ENCODE peak calls at places on chromosomes 7 and 10, in eight cellular contexts. B is CD8-positive, alpha-beta T cell; S is sigmoid colon; D is progenitor cell of endocrine pancreas; C is tibial artery; F is activated B cell treated with CpG ODN at 0.5 μM for 24 hours; O is endothelial cell of umbilical vein; T is chondrocyte. E is an unnamed sample.

GRCh38 chr7:96995406-96996110 is 9.8 kb upstream of the DLX6 start:
- DNase-seq in F (no peak), T (no peak), C (no peak), B (no peak), D (no peak), O (no peak), S (no peak), E (no peak)

GRCh38 chr7:51325937-51326336 is 9.3 kb upstream of the COBL start:
- DNase-seq in B (no peak), O (no peak), F (no peak), D (no peak), C (no peak), S (no peak), T (no peak), E (no peak)

GRCh38 chr7:816751-817671 is 15.3 kb upstream of the SUN1 start:
- DNase-seq in D (peak), F (peak), T (peak), C (no peak), O (peak), S (peak), B (peak), E (no peak)

GRCh38 chr10:34109952-34110702 is 705.0 kb downstream of the PARD3 start:
- DNase-seq in B (no peak), O (no peak), S (no peak), T (no peak), C (no peak), F (no peak), D (no peak), E (no peak)

GRCh38 chr7:115471891-115472290 is 550.0 kb downstream of the MDFIC start:
- DNase-seq in D (no peak), O (no peak), S (no peak), F (no peak), T (no peak), C (no peak), B (no peak), E (no peak)

GRCh38 chr7:17033245-17033644 is 151.5 kb upstream of the AGR3 start:
- DNase-seq in D (no peak), B (no peak), S (no peak), T (no peak), C (no peak), F (no peak), O (no peak), E (no peak)

GRCh38 chr7:63030061-63030460 is 968.6 kb upstream of the ZNF722 start:
- DNase-seq in O (no peak), T (peak), S (no peak), B (no peak), D (no peak), C (no peak), F (no peak), E (no peak)

GRCh38 chr7:50988465-50988864 is 205.8 kb upstream of the GRB10 start:
- DNase-seq in S (no peak), C (no peak), D (no peak), T (no peak), O (no peak), B (no peak), F (no peak), E (no peak)

GRCh38 chr7:13903997-13904396 is 85.5 kb downstream of the ETV1 start:
- DNase-seq in O (no peak), B (no peak), F (no peak), D (no peak), C (no peak), T (no peak), S (no peak), E (no peak)

GRCh38 chr10:116521424-116522305 is 24.1 kb upstream of the PNLIP start:
- DNase-seq in O (peak), C (no peak), D (peak), S (no peak), F (no peak), T (no peak), B (no peak), E (no peak)

GRCh38 chr10:78532480-78533046 is 498.9 kb downstream of the RPS24 start:
- DNase-seq in O (no peak), S (no peak), D (no peak), F (no peak), T (no peak), C (no peak), B (no peak), E (no peak)

GRCh38 chr7:42002654-42003053 is 234.4 kb downstream of the GLI3 start:
- DNase-seq in B (no peak), O (no peak), F (no peak), C (no peak), D (no peak), T (no peak), S (no peak), E (no peak)

GRCh38 chr10:3757250-3757637 is 27.8 kb downstream of the KLF6 start:
- DNase-seq in C (no peak), S (no peak), F (no peak), O (no peak), T (no peak), D (no peak), B (no peak), E (no peak)

GRCh38 chr7:117871778-117872538 is 1.3 kb downstream of the CTTNBP2 start:
- DNase-seq in B (peak), D (peak), C (peak), F (no peak), S (peak), O (no peak), T (no peak), E (no peak)

GRCh38 chr7:42645906-42646305 is 266.0 kb downstream of the C7orf25 start:
- DNase-seq in D (no peak), B (no peak), O (no peak), T (no peak), C (no peak), S (no peak), F (no peak), E (no peak)

GRCh38 chr7:142603870-142604448 is 145.3 kb upstream of the PRSS1 start:
- DNase-seq in B (peak), D (peak), S (no peak), C (no peak), T (no peak), F (no peak), O (peak), E (no peak)

GRCh38 chr7:51062222-51062987 is 254.2 kb downstream of the COBL start:
- DNase-seq in F (no peak), D (no peak), O (no peak), C (no peak), T (no peak), B (no peak), S (no peak), E (no peak)

GRCh38 chr7:149865437-149865836 is 8.3 kb upstream of the ATP6V0E2 start:
- DNase-seq in O (peak), B (peak), D (no peak), F (no peak), C (no peak), T (no peak), S (no peak), E (no peak)

GRCh38 chr7:158529181-158530096 is 58.2 kb downstream of the PTPRN2 start:
- DNase-seq in D (no peak), S (no peak), O (no peak), B (no peak), T (no peak), C (no peak), F (no peak), E (no peak)

GRCh38 chr10:18687195-18687594 is 28.0 kb downstream of the ARL5B start:
- DNase-seq in B (no peak), O (no peak), F (no peak), D (no peak), T (no peak), S (no peak), C (no peak), E (no peak)

GRCh38 chr7:30135551-30136271 is 925 bp downstream of the MTURN start:
- DNase-seq in B (peak), S (peak), T (no peak), C (peak), O (peak), D (peak), F (peak), E (no peak)

GRCh38 chr10:122445904-122446303 is 8.5 kb upstream of the ARMS2 start:
- DNase-seq in B (no peak), S (no peak), O (no peak), F (no peak), C (no peak), T (no peak), D (no peak), E (no peak)

GRCh38 chr10:1726861-1727260 is 10.5 kb downstream of the ADARB2 start:
- DNase-seq in T (no peak), O (no peak), F (no peak), D (no peak), B (no peak), S (no peak), C (no peak), E (no peak)

GRCh38 chr7:22485189-22485588 is 14.8 kb downstream of the STEAP1B start:
- DNase-seq in B (no peak), C (no peak), O (peak), F (no peak), D (no peak), T (no peak), S (no peak), E (no peak)

GRCh38 chr10:48493083-48493871 is 111.6 kb downstream of the ARHGAP22 start:
- DNase-seq in D (no peak), B (no peak), F (peak), O (no peak), T (peak), C (peak), S (no peak), E (no peak)

GRCh38 chr10:133393401-133394063 is 425 bp upstream of the MTG1 start:
- DNase-seq in B (no peak), C (no peak), T (no peak), O (no peak), F (no peak), S (peak), D (no peak), E (peak)

GRCh38 chr10:131618587-131619267 is 282.1 kb upstream of the PPP2R2D start:
- DNase-seq in O (no peak), F (no peak), C (peak), D (no peak), S (no peak), B (no peak), T (peak), E (no peak)

GRCh38 chr10:15106352-15107013 is 9.3 kb downstream of the RPP38 start:
- DNase-seq in T (no peak), B (peak), C (peak), F (peak), D (peak), O (peak), S (no peak), E (peak)

GRCh38 chr7:130345725-130346124 is 1.1 kb downstream of the CPA5 start:
- DNase-seq in S (no peak), B (no peak), O (no peak), F (no peak), C (no peak), D (no peak), T (no peak), E (no peak)

GRCh38 chr7:11557627-11558026 is 274.4 kb downstream of the THSD7A start:
- DNase-seq in O (peak), T (no peak), S (no peak), F (no peak), C (peak), B (no peak), D (no peak), E (no peak)

GRCh38 chr7:17599733-17600685 is 301.6 kb downstream of the AHR start:
- DNase-seq in F (no peak), T (no peak), B (no peak), C (no peak), D (no peak), O (peak), S (no peak), E (no peak)

GRCh38 chr10:30436200-30436599 is 2.2 kb downstream of the MAP3K8 start:
- DNase-seq in B (no peak), F (no peak), S (peak), D (no peak), O (peak), C (no peak), T (no peak), E (no peak)

GRCh38 chr7:111192614-111193053 is 101.7 kb downstream of the LRRN3 start:
- DNase-seq in D (no peak), F (no peak), B (no peak), T (no peak), C (no peak), O (no peak), S (no peak), E (no peak)

GRCh38 chr10:19730071-19730470 is 86.2 kb upstream of the PLXDC2 start:
- DNase-seq in C (no peak), D (no peak), B (no peak), S (no peak), O (no peak), T (no peak), F (no peak), E (no peak)

GRCh38 chr7:133723044-133723443 is 404.1 kb upstream of the LRGUK start:
- DNase-seq in T (no peak), D (no peak), C (no peak), B (no peak), S (no peak), O (no peak), F (no peak), E (no peak)
- TF ChIP-seq CTCF in T (no peak), D (no peak), C (no peak), B (no peak), S (no peak), O (no peak), F (no peak), E (no peak)

GRCh38 chr7:105325225-105325904 is 63.4 kb downstream of the SRPK2 start:
- DNase-seq in C (no peak), T (no peak), D (no peak), F (no peak), B (no peak), S (no peak), O (no peak), E (no peak)
- TF ChIP-seq CTCF in C (no peak), T (no peak), D (no peak), F (no peak), B (no peak), S (no peak), O (no peak), E (no peak)

GRCh38 chr7:100044719-100045118 is 4.9 kb upstream of the ZSCAN21 start:
- DNase-seq in S (no peak), O (no peak), F (no peak), D (no peak), T (no peak), C (no peak), B (no peak), E (no peak)

GRCh38 chr7:100053201-100053600 is 3.6 kb downstream of the ZSCAN21 start:
- DNase-seq in O (peak), D (no peak), T (no peak), S (peak), F (no peak), B (peak), C (no peak), E (peak)

GRCh38 chr7:100048680-100049079 is 894 bp upstream of the ZSCAN21 start:
- DNase-seq in T (no peak), C (no peak), D (no peak), F (no peak), S (no peak), B (no peak), O (no peak), E (no peak)

GRCh38 chr7:100051611-100052010 is 2.0 kb downstream of the ZSCAN21 start:
- DNase-seq in D (no peak), B (no peak), T (no peak), F (no peak), C (no peak), S (no peak), O (no peak), E (no peak)

DNA sequence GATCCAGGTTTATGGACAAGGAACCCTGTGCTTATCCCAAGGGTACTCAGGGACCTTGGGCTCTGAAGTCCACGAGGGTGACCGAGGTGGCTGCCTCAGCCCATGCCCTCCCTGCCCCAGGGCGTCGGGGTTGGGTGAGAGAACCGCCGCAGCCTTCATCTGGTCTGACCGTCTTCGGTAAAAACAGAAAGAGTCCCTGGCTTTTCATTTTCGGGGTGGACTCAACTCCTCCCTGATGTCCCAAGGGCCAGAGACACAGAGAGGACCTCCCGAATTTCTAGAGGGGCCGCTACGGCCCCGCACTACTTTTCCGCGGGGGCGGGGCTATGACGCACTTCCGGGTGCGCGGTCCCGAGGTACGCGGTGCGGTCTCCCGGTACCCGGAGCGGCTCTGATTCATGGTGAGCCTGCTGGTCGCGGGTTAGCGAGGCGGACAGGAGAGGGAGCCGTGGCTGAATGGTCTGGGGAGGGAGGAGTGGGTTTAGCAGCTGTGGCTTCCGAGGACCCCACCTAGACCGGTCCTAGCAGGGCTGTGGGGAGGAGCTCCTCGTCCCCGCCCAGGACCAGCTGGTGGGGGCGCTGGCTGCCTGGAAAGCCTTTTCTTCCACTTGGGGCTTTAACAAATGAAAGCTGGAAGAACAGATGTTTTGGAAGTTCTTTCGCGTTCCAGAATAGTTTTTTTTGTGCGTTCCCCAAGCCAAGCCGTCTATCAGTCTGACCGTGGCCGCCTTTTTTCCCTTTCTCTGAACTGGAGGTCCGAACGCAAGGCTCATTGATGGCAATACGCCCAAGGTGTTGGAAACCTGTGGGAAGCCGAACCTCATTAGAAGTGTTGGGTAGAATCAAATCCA is at the start of gene ZSCAN21:
- DNase-seq in C (peak), T (peak), D (peak), B (peak), O (peak), F (peak), S (peak), E (peak)
- TF ChIP-seq CTCF in C (no peak), T (peak), D (peak), B (no peak), O (no peak), F (no peak), S (no peak), E (peak)

GRCh38 chr10:59538623-59539022 is 171.0 kb downstream of the SLC16A9 start:
- DNase-seq in F (no peak), B (no peak), O (no peak), S (peak), T (no peak), D (no peak), C (no peak), E (no peak)

GRCh38 chr10:59536576-59537014 is 173.1 kb downstream of the SLC16A9 start:
- DNase-seq in D (no peak), F (no peak), T (no peak), C (no peak), S (peak), B (no peak), O (peak), E (no peak)

GRCh38 chr10:59536151-59536550 is 173.5 kb downstream of the SLC16A9 start:
- DNase-seq in T (no peak), F (no peak), O (peak), C (no peak), B (no peak), D (no peak), S (no peak), E (no peak)

GRCh38 chr10:59537451-59537850 is 172.2 kb downstream of the SLC16A9 start:
- DNase-seq in F (no peak), T (no peak), C (no peak), S (no peak), B (no peak), O (no peak), D (no peak), E (no peak)
- TF ChIP-seq CTCF in F (no peak), T (no peak), C (no peak), S (no peak), B (no peak), O (no peak), D (no peak), E (no peak)

DNA sequence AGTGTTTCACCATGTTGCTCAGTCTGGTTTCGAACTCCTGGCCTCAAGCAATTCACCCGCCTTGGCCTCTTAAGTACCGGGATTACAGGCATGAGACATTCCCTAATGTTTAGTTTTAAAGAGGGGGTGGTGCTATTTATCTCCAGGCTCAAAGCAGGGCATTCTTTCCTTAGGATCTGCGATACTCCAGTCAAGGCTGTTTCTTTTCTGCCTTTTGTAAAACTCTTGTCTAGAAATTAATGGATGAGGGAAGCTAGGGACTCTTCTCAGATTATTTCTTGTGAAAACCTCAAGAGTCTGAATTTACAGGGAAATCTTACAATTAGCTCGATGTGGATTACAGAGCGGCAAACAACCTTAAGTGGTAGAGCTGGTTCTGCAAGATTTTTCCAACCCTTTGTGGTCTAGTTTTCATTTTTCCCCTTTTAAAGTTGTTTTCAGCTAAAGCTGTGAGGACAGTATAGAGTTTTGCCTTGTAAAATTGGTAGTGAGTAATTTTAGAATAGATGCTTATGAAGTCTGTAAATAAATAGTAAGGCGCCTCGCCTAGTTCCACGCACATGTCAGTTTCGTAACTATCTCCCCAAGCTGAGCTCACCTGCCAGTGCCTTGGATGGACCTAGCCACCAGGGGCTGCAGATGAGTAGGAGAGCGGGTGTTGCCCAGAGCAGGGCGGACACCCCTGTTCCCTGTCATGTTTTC is 53.1 kb downstream of the CUX1 start:
- DNase-seq in C (no peak), O (no peak), F (no peak), T (no peak), B (no peak), D (no peak), S (no peak), E (no peak)
- TF ChIP-seq CTCF in C (no peak), O (no peak), F (no peak), T (peak), B (no peak), D (peak), S (no peak), E (no peak)

E was measured in D721Med.